ENCODE peak calls at places on chromosome 7, in five cellular contexts. W is IMR-90, J is GM23248, X is kidney, B is astrocyte. O is an unnamed sample.

GRCh38 chr7:8379264-8379663 is 54.1 kb upstream of the NXPH1 start:
- DNase-seq in B (no peak), X (no peak), W (no peak), J (no peak), O (no peak)

GRCh38 chr7:27535795-27536194 is 126.9 kb downstream of the HIBADH start:
- DNase-seq in B (no peak), J (no peak), W (peak), X (no peak), O (no peak)

GRCh38 chr7:85126383-85126782 is 60.5 kb downstream of the SEMA3D start:
- DNase-seq in X (no peak), W (no peak), B (no peak), J (no peak), O (no peak)

GRCh38 chr7:139294951-139295555 is 46.1 kb upstream of the FMC1 start:
- DNase-seq in W (no peak), X (no peak), B (no peak), J (no peak), O (no peak)

GRCh38 chr7:157044151-157044687 is 33.8 kb upstream of the MNX1 start:
- DNase-seq in B (no peak), W (peak), X (no peak), J (peak), O (no peak)

GRCh38 chr7:130942211-130942964 is 208.4 kb upstream of the KLF14 start:
- DNase-seq in B (peak), W (peak), X (no peak), J (no peak), O (peak)

GRCh38 chr7:139744768-139745250 is 33.0 kb downstream of the HIPK2 start:
- DNase-seq in W (no peak), J (no peak), B (no peak), X (peak), O (no peak)

GRCh38 chr7:127819975-127820778 is 168.2 kb downstream of the SND1 start:
- DNase-seq in B (peak), J (peak), X (no peak), W (peak), O (peak)

GRCh38 chr7:94633025-94633341 is 22.9 kb downstream of the SGCE start:
- DNase-seq in X (no peak), B (no peak), J (no peak), W (no peak), O (no peak)

GRCh38 chr7:147547252-147547897 is 1043.2 kb upstream of the C7orf33 start:
- DNase-seq in W (peak), J (peak), X (no peak), B (no peak), O (peak)

GRCh38 chr7:7710469-7710868 is 7.9 kb downstream of the RPA3 start:
- DNase-seq in X (no peak), J (no peak), B (no peak), W (no peak), O (no peak)

GRCh38 chr7:107701191-107701590 is 40.6 kb downstream of the SLC26A4 start:
- DNase-seq in B (no peak), X (no peak), W (no peak), J (no peak), O (no peak)

GRCh38 chr7:44068054-44068453 is 2.7 kb upstream of the PGAM2 start:
- DNase-seq in W (peak), J (peak), B (no peak), X (peak), O (no peak)

GRCh38 chr7:30913821-30914515 is 2.3 kb downstream of the AQP1 start:
- DNase-seq in X (no peak), B (no peak), J (peak), W (no peak), O (no peak)

GRCh38 chr7:103944230-103944900 is 45.1 kb downstream of the RELN start:
- DNase-seq in W (no peak), X (no peak), J (no peak), B (no peak), O (no peak)

GRCh38 chr7:15924910-15925309 is 238.4 kb upstream of the MEOX2 start:
- DNase-seq in X (no peak), J (no peak), B (no peak), W (no peak), O (no peak)

GRCh38 chr7:27842094-27842493 is 102.1 kb downstream of the TAX1BP1 start:
- DNase-seq in B (no peak), X (no peak), W (no peak), J (peak), O (no peak)

GRCh38 chr7:157483515-157483914 is 146.7 kb downstream of the DNAJB6 start:
- DNase-seq in X (no peak), W (no peak), J (no peak), B (no peak), O (no peak)

GRCh38 chr7:27155816-27156507 is 513 bp downstream of the HOXA7 start:
- DNase-seq in X (peak), J (peak), W (no peak), B (no peak), O (peak)

GRCh38 chr7:39589323-39590111 is 23.3 kb downstream of the YAE1 start:
- DNase-seq in W (peak), B (peak), J (peak), X (no peak), O (peak)

GRCh38 chr7:20624666-20625385 is 9.4 kb downstream of the ABCB5 start:
- DNase-seq in X (no peak), J (no peak), B (no peak), W (no peak), O (no peak)

GRCh38 chr7:73822319-73823173 is 8.2 kb upstream of the CLDN4 start:
- DNase-seq in J (peak), X (peak), B (peak), W (peak), O (peak)

GRCh38 chr7:74002474-74003017 is 25.4 kb upstream of the ELN start:
- DNase-seq in J (peak), B (peak), W (peak), X (peak), O (peak)

GRCh38 chr7:41108821-41109220 is 594.1 kb downstream of the INHBA start:
- DNase-seq in X (no peak), B (no peak), W (no peak), J (no peak), O (peak)

GRCh38 chr7:77993823-77994222 is 195.2 kb downstream of the PHTF2 start:
- DNase-seq in X (no peak), B (no peak), J (no peak), W (no peak), O (no peak)

GRCh38 chr7:101563933-101564777 is 64.9 kb downstream of the MYL10 start:
- DNase-seq in B (no peak), X (peak), W (no peak), J (no peak), O (no peak)

GRCh38 chr7:141575654-141576448 is 24.6 kb downstream of the AGK start:
- DNase-seq in W (peak), B (no peak), X (no peak), J (peak), O (no peak)

GRCh38 chr7:55105952-55106351 is 87.1 kb downstream of the EGFR start:
- DNase-seq in J (peak), W (no peak), X (no peak), B (no peak), O (no peak)
- H3K9ac ChIP-seq in J (no peak), W (no peak), X (no peak), B (no peak), O (no peak)

GRCh38 chr7:92763636-92764423 is 72.5 kb downstream of the CDK6 start:
- DNase-seq in J (peak), W (peak), B (peak), X (no peak), O (peak)

GRCh38 chr7:92761391-92762098 is 74.8 kb downstream of the CDK6 start:
- DNase-seq in B (no peak), J (no peak), W (no peak), X (no peak), O (no peak)

GRCh38 chr7:92765725-92766124 is 70.6 kb downstream of the CDK6 start:
- DNase-seq in J (peak), B (peak), W (peak), X (no peak), O (peak)

GRCh38 chr7:92766461-92767003 is 69.8 kb downstream of the CDK6 start:
- DNase-seq in B (peak), X (no peak), J (peak), W (peak), O (peak)

GRCh38 chr7:92762853-92763252 is 73.5 kb downstream of the CDK6 start:
- DNase-seq in W (no peak), J (peak), X (no peak), B (no peak), O (no peak)
- H3K9ac ChIP-seq in W (no peak), J (no peak), X (no peak), B (no peak), O (no peak)

GRCh38 chr7:151141855-151142685 is 25.4 kb downstream of the GBX1 start:
- DNase-seq in B (no peak), J (no peak), X (peak), W (no peak), O (no peak)
- H3K9ac ChIP-seq in B (no peak), J (no peak), X (no peak), W (no peak), O (no peak)

GRCh38 chr7:6261699-6262098 is 10.7 kb downstream of the CYTH3 start:
- DNase-seq in W (no peak), J (no peak), B (no peak), X (no peak), O (no peak)
- H3K9ac ChIP-seq in W (no peak), J (no peak), B (no peak), X (no peak), O (no peak)

GRCh38 chr7:1706721-1707613 is 36.9 kb downstream of the ELFN1 start:
- DNase-seq in W (no peak), X (peak), J (no peak), B (no peak), O (no peak)
- H3K9ac ChIP-seq in W (no peak), X (no peak), J (no peak), B (no peak), O (no peak)

GRCh38 chr7:128841171-128841690 is 11.0 kb downstream of the FLNC start:
- DNase-seq in J (no peak), B (no peak), X (peak), W (no peak), O (no peak)
- H3K9ac ChIP-seq in J (no peak), B (peak), X (no peak), W (no peak), O (no peak)

DNA sequence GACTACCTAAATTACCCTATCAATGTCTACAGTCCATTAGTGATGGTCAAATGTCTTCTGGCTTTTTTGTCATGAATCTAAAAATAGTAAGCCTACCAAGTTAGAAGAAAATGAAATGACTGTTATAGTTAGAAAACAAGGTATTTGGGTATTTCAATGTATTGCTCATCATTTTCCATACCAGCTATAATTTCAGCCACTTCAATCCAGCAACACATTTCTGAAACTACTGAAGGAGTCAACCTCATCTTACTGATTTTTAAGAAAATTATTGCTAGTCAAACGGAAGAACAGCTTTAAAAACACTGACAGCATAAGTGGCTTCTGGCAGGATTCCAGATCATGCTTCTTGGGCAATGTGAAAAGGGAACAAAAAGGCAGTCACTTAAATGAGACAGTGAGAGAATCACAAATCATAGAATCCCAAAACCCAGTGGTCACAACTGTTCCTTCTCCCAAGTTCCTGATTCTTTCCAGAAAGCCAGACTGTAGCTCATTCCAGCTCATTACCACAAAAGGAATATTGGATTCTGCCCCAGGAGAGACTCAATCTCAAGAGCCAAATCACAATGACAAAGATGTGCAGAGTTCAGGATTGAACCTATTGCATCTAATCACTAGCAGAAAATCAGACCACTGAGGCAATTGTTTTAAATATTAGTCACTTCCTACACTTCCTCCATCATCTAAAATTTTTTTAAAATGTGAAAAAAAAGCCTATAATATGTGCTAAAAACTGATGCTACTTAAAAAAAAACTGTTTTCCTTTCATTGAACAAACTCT is 61.2 kb upstream of the LRRN3 start:
- DNase-seq in X (no peak), J (peak), B (peak), W (peak), O (no peak)
- H3K9ac ChIP-seq in X (no peak), J (no peak), B (no peak), W (no peak), O (no peak)

GRCh38 chr7:151063212-151063561 is 3.8 kb downstream of the SLC4A2 start:
- DNase-seq in X (no peak), J (peak), W (peak), B (peak), O (peak)
- H3K9ac ChIP-seq in X (no peak), J (peak), W (no peak), B (peak), O (no peak)

DNA sequence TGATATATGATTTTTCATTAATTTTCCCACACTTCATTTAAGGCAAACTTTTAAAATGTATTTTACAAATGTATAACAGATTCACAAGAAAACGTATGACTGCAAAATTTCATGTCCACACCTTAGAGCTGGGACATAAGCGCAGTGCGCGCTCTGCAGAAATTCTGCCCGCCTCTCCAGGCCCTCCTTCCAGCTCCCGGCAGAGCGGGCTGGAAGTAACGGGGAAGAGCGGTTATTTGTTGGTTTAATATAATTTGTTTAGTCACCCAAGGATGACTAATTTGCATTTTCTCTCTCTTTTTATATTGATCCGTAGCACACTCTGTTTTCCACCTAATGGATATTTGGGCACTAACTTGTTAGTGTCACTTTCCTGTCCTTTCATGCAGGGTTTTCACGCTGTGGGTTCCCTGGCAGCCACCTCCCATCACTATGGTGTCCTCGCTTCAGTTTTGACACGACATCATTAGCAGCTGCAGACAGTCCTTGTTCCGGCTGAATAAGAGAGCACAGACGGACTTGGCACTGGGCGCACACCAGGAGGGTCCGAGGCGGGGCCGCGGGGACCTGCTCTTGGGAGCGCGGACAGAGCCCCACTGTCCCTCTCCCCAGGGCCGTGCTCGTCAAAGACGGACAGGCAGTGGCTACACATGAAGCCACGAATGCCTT is 129.2 kb upstream of the SEC61G start:
- DNase-seq in J (peak), X (no peak), W (no peak), B (no peak), O (no peak)
- H3K9ac ChIP-seq in J (peak), X (no peak), W (no peak), B (peak), O (peak)

GRCh38 chr7:142797342-142797798 is 26.6 kb downstream of the PRSS2 start:
- DNase-seq in W (no peak), B (no peak), J (no peak), X (peak), O (no peak)
- H3K9ac ChIP-seq in W (no peak), B (peak), J (no peak), X (no peak), O (no peak)